ENCODE peak calls at places on chromosomes 7 and 10, in seven cellular contexts. P is Caco-2, U is cardiac muscle cell, F is H9, K is astrocyte, Q is HCT116, N is GM06990. D is an unnamed sample.
A peak's percentile ranks its signal among the peaks of the same experiment; 100 is the strongest.

GRCh38 chr10:71701733-71702132 is 17.8 kb downstream of the C10orf105 start:
- DNase-seq in P (no peak), U (no peak), F (no peak), K (no peak), Q (no peak), N (no peak), D (no peak)

GRCh38 chr10:30098624-30099023 is 39.2 kb upstream of the JCAD start:
- DNase-seq in P (no peak), U (peak; percentile 77), F (no peak), K (peak; percentile 97), Q (no peak), N (no peak), D (no peak)

GRCh38 chr10:88382699-88383098 is 200.4 kb downstream of the RNLS start:
- DNase-seq in P (no peak), U (no peak), F (no peak), K (no peak), Q (no peak), N (no peak), D (no peak)

GRCh38 chr10:133379152-133379800 is at the start of gene PAOX:
- DNase-seq in P (peak; percentile 81), U (peak; percentile 75), F (peak; percentile 62), K (peak; percentile 12), Q (no peak), N (peak; percentile 80), D (peak; percentile 93)

GRCh38 chr7:149624006-149624405 is 126.4 kb upstream of the ZNF746 start:
- DNase-seq in P (no peak), U (peak; percentile 14), F (no peak), K (no peak), Q (no peak), N (peak; percentile 50), D (peak; percentile 49)

GRCh38 chr10:66916030-66916429 is 9.8 kb upstream of the LRRTM3 start:
- DNase-seq in P (no peak), U (no peak), F (no peak), K (no peak), Q (no peak), N (no peak), D (no peak)

GRCh38 chr7:35749548-35749947 is 51.3 kb upstream of the SEPTIN7 start:
- DNase-seq in P (no peak), U (peak; percentile 85), F (no peak), K (no peak), Q (no peak), N (no peak), D (no peak)

GRCh38 chr7:101171442-101171837 is 6.1 kb upstream of the VGF start:
- DNase-seq in P (no peak), U (no peak), F (no peak), K (no peak), Q (no peak), N (no peak), D (no peak)

GRCh38 chr7:12570529-12571461 is at the start of gene SCIN:
- DNase-seq in P (peak; percentile 38), U (peak; percentile 22), F (peak; percentile 63), K (peak; percentile 30), Q (no peak), N (peak; percentile 12), D (no peak)

GRCh38 chr7:20532841-20533240 is 82.6 kb upstream of the ABCB5 start:
- DNase-seq in P (no peak), U (peak; percentile 12), F (no peak), K (peak; percentile 49), Q (no peak), N (no peak), D (no peak)

GRCh38 chr7:20529260-20529659 is 86.2 kb upstream of the ABCB5 start:
- DNase-seq in P (no peak), U (no peak), F (no peak), K (no peak), Q (no peak), N (no peak), D (no peak)

GRCh38 chr7:20539201-20539600 is 76.3 kb upstream of the ABCB5 start:
- DNase-seq in P (no peak), U (no peak), F (no peak), K (no peak), Q (peak; percentile 35), N (no peak), D (no peak)

GRCh38 chr7:20535541-20535940 is 79.9 kb upstream of the ABCB5 start:
- DNase-seq in P (no peak), U (no peak), F (no peak), K (no peak), Q (no peak), N (no peak), D (no peak)

GRCh38 chr7:20534543-20534942 is 80.9 kb upstream of the ABCB5 start:
- DNase-seq in P (no peak), U (no peak), F (no peak), K (no peak), Q (no peak), N (no peak), D (no peak)
- TF ChIP-seq CTCF in P (no peak), U (no peak), F (no peak), K (no peak), Q (no peak), N (no peak), D (no peak)

GRCh38 chr10:89685932-89686331 is 15.5 kb upstream of the KIF20B start:
- DNase-seq in P (no peak), U (no peak), F (no peak), K (no peak), Q (no peak), N (no peak), D (no peak)

GRCh38 chr10:89684604-89685003 is 16.8 kb upstream of the KIF20B start:
- DNase-seq in P (no peak), U (peak; percentile 60), F (no peak), K (no peak), Q (no peak), N (no peak), D (no peak)

GRCh38 chr10:89679986-89680385 is 21.4 kb upstream of the KIF20B start:
- DNase-seq in P (no peak), U (no peak), F (no peak), K (no peak), Q (no peak), N (no peak), D (no peak)

DNA sequence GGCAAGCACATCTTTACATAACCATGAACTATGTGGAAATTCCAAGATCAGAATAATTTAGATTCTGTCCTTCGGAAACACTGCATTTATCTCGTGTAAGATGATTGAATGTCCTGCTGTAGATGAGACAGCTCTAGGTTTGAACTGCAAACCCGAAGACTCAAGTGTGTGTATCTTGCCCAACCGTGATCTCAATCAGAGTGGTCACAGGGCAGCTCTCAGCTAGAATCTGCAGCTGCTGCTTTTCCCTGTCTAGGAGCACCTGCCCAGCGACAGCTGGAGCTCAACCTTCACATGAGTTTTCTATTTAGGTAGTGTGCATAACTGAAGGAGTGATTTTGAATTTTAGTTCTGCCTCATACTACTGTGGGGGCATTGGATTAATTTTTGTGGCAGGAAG is 17.5 kb upstream of the KIF20B start:
- DNase-seq in P (no peak), U (no peak), F (no peak), K (no peak), Q (no peak), N (no peak), D (no peak)
- TF ChIP-seq CTCF in P (no peak), U (no peak), F (no peak), K (no peak), Q (no peak), N (no peak), D (no peak)

GRCh38 chr7:157876469-157877285 is 539.9 kb downstream of the DNAJB6 start:
- DNase-seq in P (no peak), U (no peak), F (no peak), K (no peak), Q (no peak), N (no peak), D (no peak)
- TF ChIP-seq CTCF in P (no peak), U (no peak), F (peak; percentile 66), K (no peak), Q (peak; percentile 26), N (no peak), D (no peak)

GRCh38 chr7:143373255-143373794 is 7.8 kb upstream of the ZYX start:
- DNase-seq in P (no peak), U (no peak), F (peak; percentile 37), K (no peak), Q (no peak), N (no peak), D (no peak)
- TF ChIP-seq CTCF in P (peak; percentile 34), U (no peak), F (peak; percentile 42), K (no peak), Q (peak; percentile 26), N (no peak), D (no peak)

DNA sequence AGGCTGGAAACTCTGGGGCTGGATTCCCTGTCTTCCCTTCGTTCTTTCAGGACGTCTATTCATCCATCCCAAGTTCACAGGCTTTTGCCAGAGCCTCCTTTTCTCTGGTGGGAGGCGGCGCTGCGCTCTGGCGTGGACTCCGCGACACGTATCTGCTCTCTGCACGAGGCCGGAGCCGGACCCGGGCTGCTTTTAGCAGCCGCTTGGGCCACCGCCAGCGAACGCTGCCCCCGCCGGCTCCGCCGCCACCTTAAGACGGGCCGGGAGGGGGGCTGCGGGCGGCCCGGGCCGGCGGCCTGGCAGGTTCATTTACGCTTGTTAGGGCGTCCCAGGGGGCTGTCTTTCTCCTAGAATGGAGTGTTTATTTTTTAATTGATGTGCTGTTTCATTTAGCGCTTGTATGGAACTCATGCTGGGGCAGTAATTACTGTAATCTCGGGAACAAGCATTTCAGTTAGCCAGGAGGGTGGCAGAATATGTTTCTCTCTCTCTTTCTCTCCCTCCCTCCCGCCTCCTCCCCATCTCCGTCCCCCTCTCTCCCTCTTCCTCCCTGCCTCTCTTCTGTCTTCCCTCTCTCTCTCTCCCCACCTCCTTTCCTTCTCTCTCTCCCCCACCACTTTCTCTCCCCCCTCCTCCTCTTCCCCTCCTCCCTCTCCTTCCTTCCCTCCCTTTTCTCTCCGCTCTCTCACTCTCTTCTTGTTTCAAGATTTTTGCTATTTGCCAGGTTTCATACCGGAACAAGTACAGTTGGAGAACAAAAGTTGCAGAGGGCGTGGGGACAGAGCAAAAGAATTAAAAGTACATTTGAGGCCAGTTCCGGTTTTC is 1.3 kb upstream of the FZD8 start:
- DNase-seq in P (peak; percentile 51), U (peak; percentile 79), F (peak; percentile 62), K (peak; percentile 26), Q (no peak), N (peak; percentile 20), D (peak; percentile 34)
- TF ChIP-seq CTCF in P (no peak), U (no peak), F (no peak), K (no peak), Q (no peak), N (no peak), D (no peak)

GRCh38 chr10:84603971-84604370 is 275.6 kb downstream of the CCSER2 start:
- DNase-seq in P (no peak), U (no peak), F (no peak), K (no peak), Q (no peak), N (no peak), D (no peak)

GRCh38 chr10:84593546-84593945 is 265.2 kb downstream of the CCSER2 start:
- DNase-seq in P (no peak), U (no peak), F (no peak), K (no peak), Q (no peak), N (no peak), D (no peak)

GRCh38 chr10:84600947-84601346 is 272.6 kb downstream of the CCSER2 start:
- DNase-seq in P (no peak), U (no peak), F (no peak), K (no peak), Q (no peak), N (no peak), D (no peak)

GRCh38 chr10:84599254-84599653 is 270.9 kb downstream of the CCSER2 start:
- DNase-seq in P (no peak), U (no peak), F (no peak), K (no peak), Q (no peak), N (no peak), D (no peak)
- TF ChIP-seq CTCF in P (no peak), U (no peak), F (peak; percentile 56), K (no peak), Q (peak; percentile 37), N (no peak), D (no peak)

D was measured in GM20000.